ENCODE peak calls at places on chromosomes 13 and 19, in ten cellular contexts. E is brain microvascular endothelial cell, G is gastrocnemius medialis, L is heart left ventricle, R is suprapubic skin, J is PC-3, D is cardiac fibroblast, O is uterus, M is cardiac muscle cell, Q is A549. K is an unnamed sample.

GRCh38 chr13:110329798-110330461 is 22.8 kb downstream of the COL4A2 start:
- DNase-seq in R (no peak), L (no peak), D (peak), J (no peak), Q (no peak), E (peak), M (peak), G (no peak), O (no peak), K (peak)

GRCh38 chr13:50732712-50733111 is 110.8 kb downstream of the DLEU7 start:
- DNase-seq in O (no peak), J (no peak), M (peak), R (no peak), Q (no peak), G (no peak), L (no peak), D (peak), E (peak), K (peak)

GRCh38 chr13:36919206-36919832 is 719 bp downstream of the SMAD9 start:
- DNase-seq in Q (no peak), G (no peak), O (peak), J (peak), D (peak), E (no peak), M (peak), L (peak), R (no peak), K (peak)

GRCh38 chr19:6103217-6103644 is 7.1 kb downstream of the RFX2 start:
- DNase-seq in J (peak), G (no peak), R (no peak), D (peak), Q (no peak), O (peak), E (peak), L (peak), M (peak), K (peak)

GRCh38 chr13:42865703-42866102 is 84.3 kb downstream of the FAM216B start:
- DNase-seq in G (no peak), E (peak), O (no peak), Q (no peak), J (no peak), L (no peak), M (peak), D (no peak), R (no peak), K (no peak)

GRCh38 chr19:13849991-13850909 is 26.7 kb upstream of the NANOS3 start:
- DNase-seq in J (peak), L (peak), O (peak), E (peak), D (peak), R (no peak), Q (no peak), G (no peak), M (peak), K (peak)

GRCh38 chr19:55247621-55248099 is 11.2 kb downstream of the PPP6R1 start:
- DNase-seq in D (peak), E (peak), Q (peak), O (no peak), M (peak), G (no peak), R (no peak), L (peak), J (peak), K (peak)

GRCh38 chr19:42206871-42207755 is 10.4 kb downstream of the DEDD2 start:
- DNase-seq in D (peak), M (no peak), R (no peak), E (peak), O (no peak), L (no peak), Q (peak), J (peak), G (no peak), K (peak)

GRCh38 chr13:64154514-64154913 is 2738.9 kb upstream of the PCDH20 start:
- DNase-seq in Q (no peak), L (no peak), O (no peak), D (peak), G (no peak), R (no peak), E (no peak), M (peak), J (peak), K (peak)

GRCh38 chr13:32669030-32669646 is 82.9 kb downstream of the PDS5B start:
- DNase-seq in L (no peak), D (peak), E (peak), G (no peak), Q (peak), J (peak), O (no peak), M (peak), R (no peak), K (peak)

GRCh38 chr19:6767081-6767356 is 216 bp downstream of the SH2D3A start:
- DNase-seq in J (peak), G (no peak), O (no peak), L (no peak), R (no peak), D (no peak), Q (no peak), E (no peak), M (no peak), K (no peak)

GRCh38 chr19:58336820-58337219 is 10.0 kb downstream of the ZSCAN22 start:
- DNase-seq in G (no peak), M (no peak), R (no peak), D (no peak), O (no peak), J (no peak), Q (no peak), L (no peak), E (no peak), K (no peak)

GRCh38 chr13:91167706-91168459 is 179.6 kb upstream of the MIR17HG start:
- DNase-seq in D (no peak), O (no peak), L (no peak), R (no peak), J (no peak), G (no peak), E (no peak), M (no peak), Q (no peak), K (no peak)

GRCh38 chr13:94711561-94712286 is 621 bp downstream of the SOX21 start:
- DNase-seq in E (no peak), O (no peak), D (peak), L (no peak), J (peak), M (peak), R (no peak), G (no peak), Q (no peak), K (peak)

GRCh38 chr19:19900574-19901444 is at the start of gene ZNF93:
- DNase-seq in Q (no peak), O (peak), G (peak), D (peak), L (peak), M (peak), J (peak), E (peak), R (peak), K (peak)

GRCh38 chr19:18723871-18724377 is 40.4 kb downstream of the CRTC1 start:
- DNase-seq in E (no peak), R (no peak), Q (no peak), M (no peak), O (no peak), G (no peak), J (no peak), L (no peak), D (no peak), K (no peak)

GRCh38 chr13:74570046-74570445 is 435.8 kb upstream of the KLF12 start:
- DNase-seq in E (no peak), M (no peak), L (no peak), J (no peak), O (no peak), R (no peak), Q (no peak), D (no peak), G (no peak), K (no peak)

GRCh38 chr13:44326961-44327360 is 46.7 kb upstream of the SERP2 start:
- DNase-seq in J (no peak), D (no peak), M (no peak), R (no peak), G (no peak), L (no peak), O (no peak), E (no peak), Q (no peak), K (no peak)

GRCh38 chr13:30466841-30467252 is 1.1 kb upstream of the HMGB1 start:
- DNase-seq in O (no peak), G (no peak), Q (no peak), D (no peak), J (peak), E (no peak), L (no peak), R (no peak), M (no peak), K (peak)

GRCh38 chr13:46562581-46562980 is 9.6 kb downstream of the LRCH1 start:
- DNase-seq in G (no peak), D (no peak), L (no peak), E (no peak), Q (no peak), R (no peak), O (no peak), J (no peak), M (no peak), K (no peak)

GRCh38 chr13:76025392-76025791 is 389.3 kb downstream of the LMO7 start:
- DNase-seq in O (no peak), M (no peak), E (no peak), J (no peak), L (no peak), G (no peak), R (no peak), D (no peak), Q (no peak), K (no peak)

GRCh38 chr19:9721861-9722260 is 46.7 kb downstream of the ZNF846 start:
- DNase-seq in E (no peak), J (no peak), R (no peak), D (no peak), G (no peak), Q (no peak), M (no peak), O (no peak), L (no peak), K (no peak)

GRCh38 chr19:54684537-54684936 is 21.8 kb downstream of the LILRB4 start:
- DNase-seq in E (peak), G (no peak), Q (no peak), L (no peak), J (peak), M (peak), R (no peak), O (no peak), D (peak), K (peak)

GRCh38 chr19:19159534-19159933 is 10.5 kb downstream of the MEF2B start:
- DNase-seq in J (no peak), M (no peak), R (no peak), G (no peak), Q (no peak), E (no peak), L (no peak), D (no peak), O (no peak), K (no peak)

GRCh38 chr13:77916481-77916880 is 2.1 kb downstream of the EDNRB start:
- DNase-seq in M (no peak), R (no peak), E (no peak), G (no peak), J (no peak), L (no peak), Q (no peak), O (no peak), D (no peak), K (peak)
- H3K4me3 ChIP-seq in M (no peak), R (peak), E (no peak), G (peak), J (no peak), L (peak), Q (no peak), O (peak), D (no peak), K (peak)

DNA sequence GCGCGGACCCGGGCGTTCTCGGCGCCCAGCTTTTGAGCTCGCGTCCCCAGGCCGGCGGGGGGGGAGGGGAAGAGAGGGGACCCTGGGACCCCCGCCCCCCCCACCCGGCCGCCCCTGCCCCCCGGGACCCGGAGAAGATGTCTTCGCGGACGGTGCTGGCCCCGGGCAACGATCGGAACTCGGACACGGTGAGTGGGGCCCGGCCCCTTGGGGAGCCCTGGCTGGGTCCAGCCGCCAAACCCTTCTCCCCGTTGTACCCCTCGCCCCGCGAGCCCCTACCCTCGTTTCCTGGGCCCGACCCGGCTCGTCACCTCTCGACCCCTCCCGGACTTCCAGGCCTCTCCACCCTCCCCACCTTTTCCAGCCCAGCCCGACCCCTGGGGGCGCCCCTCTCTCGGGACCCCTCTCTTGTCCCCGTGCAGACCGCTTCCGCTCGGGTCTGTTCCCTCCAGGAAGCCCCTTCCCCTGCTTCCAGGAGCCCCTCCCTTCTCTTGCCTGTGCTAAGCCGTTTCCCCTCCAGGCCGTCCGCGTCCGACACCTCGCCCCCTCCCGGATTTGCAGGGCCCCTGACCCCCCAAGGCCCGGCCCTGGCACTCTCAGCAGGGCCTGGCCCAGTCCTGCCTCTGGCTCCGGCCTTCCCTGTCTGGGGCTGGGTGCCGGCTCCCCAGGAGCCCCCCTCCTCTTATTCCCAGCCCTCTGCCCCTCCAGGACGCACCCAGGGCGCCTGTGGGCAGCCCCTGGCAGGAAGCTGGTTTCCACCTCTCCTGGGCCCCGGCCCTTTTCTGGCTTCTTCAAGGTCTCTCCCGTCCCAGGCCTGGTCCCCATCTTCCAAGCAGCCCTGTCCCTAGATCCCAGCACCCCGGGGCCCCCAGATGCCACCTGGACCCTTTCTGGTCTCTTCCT is 632 bp downstream of the MARK4 start:
- DNase-seq in Q (no peak), E (no peak), J (no peak), D (no peak), R (no peak), M (no peak), O (peak), L (no peak), G (no peak), K (no peak)
- TF ChIP-seq CTCF in Q (no peak), E (peak), J (no peak), D (no peak), R (no peak), M (no peak), O (no peak), L (no peak), G (no peak), K (no peak)

GRCh38 chr19:11813801-11814706 is at the start of gene ZNF440:
- DNase-seq in M (peak), L (peak), G (peak), J (peak), O (peak), D (peak), R (peak), Q (no peak), E (peak), K (peak)
- H3K4me3 ChIP-seq in M (peak), L (peak), G (peak), J (peak), O (peak), D (peak), R (peak), Q (no peak), E (peak), K (peak)

GRCh38 chr19:1274852-1275259 is 474 bp upstream of the FAM174C start:
- DNase-seq in L (peak), J (no peak), Q (no peak), G (no peak), R (no peak), D (no peak), O (no peak), M (no peak), E (no peak), K (no peak)

GRCh38 chr19:1276620-1277007 is 1.3 kb downstream of the FAM174C start:
- DNase-seq in G (no peak), J (no peak), L (no peak), R (no peak), Q (no peak), D (no peak), O (no peak), E (no peak), M (no peak), K (no peak)

GRCh38 chr19:1275976-1276619 is 768 bp downstream of the FAM174C start:
- DNase-seq in E (no peak), J (no peak), Q (no peak), G (no peak), R (no peak), L (no peak), M (no peak), D (no peak), O (no peak), K (no peak)

GRCh38 chr19:1274081-1274851 is 1.1 kb upstream of the FAM174C start:
- DNase-seq in D (peak), J (no peak), G (no peak), M (no peak), L (no peak), O (peak), Q (no peak), R (no peak), E (no peak), K (no peak)

DNA sequence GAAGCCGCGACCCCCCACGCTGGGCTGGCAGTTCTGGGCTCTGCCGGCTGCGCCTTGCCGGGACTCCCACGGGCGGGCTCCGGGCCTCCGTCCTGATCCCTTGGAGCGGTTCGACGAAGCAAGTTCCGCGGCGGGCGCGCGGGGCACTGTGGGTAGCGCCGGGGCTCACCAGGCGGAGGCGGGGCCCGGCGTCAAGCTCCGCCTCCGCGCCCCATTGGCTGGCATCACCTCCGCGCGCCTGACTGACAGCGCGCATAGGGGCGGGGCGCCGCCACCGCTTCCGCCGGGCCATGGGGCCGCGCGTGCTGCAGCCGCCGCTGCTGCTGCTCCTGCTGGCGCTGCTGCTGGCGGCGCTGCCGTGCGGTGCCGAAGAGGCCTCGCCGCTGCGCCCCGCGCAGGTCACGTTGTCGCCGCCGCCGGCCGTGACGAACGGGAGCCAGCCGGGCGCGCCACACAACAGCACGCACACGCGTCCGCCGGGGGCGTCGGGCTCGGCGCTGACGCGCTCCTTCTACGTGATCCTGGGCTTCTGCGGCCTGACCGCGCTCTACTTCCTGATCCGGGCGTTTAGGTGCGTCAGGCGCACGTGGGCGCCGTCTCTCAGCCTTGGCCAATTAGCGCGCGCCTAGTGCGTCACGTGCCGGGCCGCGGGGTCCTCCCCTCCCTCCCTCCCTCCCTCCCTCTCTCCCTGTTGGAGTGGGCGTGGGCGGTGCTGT is at the start of gene FAM174C:
- DNase-seq in J (peak), Q (peak), E (peak), G (peak), D (peak), O (peak), M (peak), L (peak), R (peak), K (peak)
- TF ChIP-seq CTCF in J (no peak), Q (no peak), E (no peak), G (no peak), D (no peak), O (no peak), M (no peak), L (no peak), R (no peak), K (no peak)

GRCh38 chr13:113722921-113723320 is 36.1 kb upstream of the TMEM255B start:
- DNase-seq in L (no peak), J (no peak), E (no peak), Q (no peak), D (no peak), O (no peak), R (no peak), G (no peak), M (no peak), K (no peak)

GRCh38 chr13:113723400-113724015 is 35.5 kb upstream of the TMEM255B start:
- DNase-seq in R (no peak), O (no peak), D (no peak), Q (no peak), J (no peak), M (no peak), G (no peak), E (no peak), L (no peak), K (no peak)

GRCh38 chr13:113724016-113724758 is 34.8 kb upstream of the TMEM255B start:
- DNase-seq in Q (no peak), R (no peak), L (no peak), J (no peak), M (no peak), G (no peak), O (no peak), D (no peak), E (no peak), K (no peak)

GRCh38 chr13:113726961-113727411 is 32.0 kb upstream of the TMEM255B start:
- DNase-seq in J (peak), G (no peak), M (peak), D (peak), O (no peak), Q (no peak), E (no peak), L (no peak), R (no peak), K (peak)

DNA sequence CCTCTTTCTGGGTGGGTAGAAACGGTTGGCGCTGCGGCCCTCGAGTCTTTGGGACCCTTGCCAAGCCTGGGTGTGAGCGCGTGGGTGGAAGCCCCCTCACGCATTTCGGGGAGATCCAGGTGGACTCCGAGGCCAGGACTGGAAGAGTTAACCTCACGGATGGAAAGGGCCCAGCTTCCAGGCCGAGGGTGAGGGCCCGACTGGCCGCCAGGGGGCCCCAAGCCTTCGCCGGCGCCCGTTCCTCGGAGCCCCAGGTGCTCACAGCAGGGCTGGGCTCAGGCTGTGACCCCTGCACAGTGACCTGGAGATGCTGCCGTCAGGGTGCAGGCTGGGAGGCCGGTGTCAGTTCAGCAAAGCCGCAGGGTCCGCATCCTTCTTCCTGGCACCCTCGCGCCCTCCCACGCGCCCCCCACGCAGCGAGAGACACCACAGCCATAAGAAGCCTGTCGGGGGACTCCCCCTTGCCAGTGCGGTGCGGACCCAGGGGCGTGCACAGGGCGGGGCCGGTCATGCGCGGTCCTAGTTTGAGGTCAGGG is 34.2 kb upstream of the TMEM255B start:
- DNase-seq in E (peak), L (peak), R (no peak), Q (peak), M (peak), O (peak), G (peak), D (peak), J (peak), K (peak)
- H3K4me3 ChIP-seq in E (peak), L (peak), R (peak), Q (peak), M (peak), O (peak), G (peak), D (peak), J (peak), K (peak)

K was measured in fibroblast of mammary gland.